ENCODE peak calls at places on chromosome 16, in four cellular contexts. One of them, this sample, is unnamed.

GRCh38 chr16:23027386-23027785 is 121.9 kb downstream of the USP31 start:
- DNase-seq in K562: no peak
- DNase-seq in HCT116: no peak
- DNase-seq in GM12878: no peak
- DNase-seq in this sample: no peak

GRCh38 chr16:21565816-21566669 is 33.3 kb upstream of the METTL9 start:
- DNase-seq in GM12878: no peak
- DNase-seq in K562: no peak
- DNase-seq in HCT116: no peak
- DNase-seq in this sample: peak; percentile 43

GRCh38 chr16:61575617-61576016 is 460.6 kb downstream of the CDH8 start:
- DNase-seq in K562: no peak
- DNase-seq in GM12878: no peak
- DNase-seq in HCT116: no peak
- DNase-seq in this sample: no peak

GRCh38 chr16:70632273-70632672 is 14.1 kb upstream of the IL34 start:
- DNase-seq in K562: no peak
- DNase-seq in HCT116: no peak
- DNase-seq in GM12878: no peak
- DNase-seq in this sample: no peak

GRCh38 chr16:11896776-11897175 is 19.0 kb downstream of the GSPT1 start:
- DNase-seq in GM12878: no peak
- DNase-seq in K562: no peak
- DNase-seq in HCT116: no peak
- DNase-seq in this sample: no peak

GRCh38 chr16:19717319-19717718 is 708 bp downstream of the KNOP1 start:
- DNase-seq in GM12878: no peak
- DNase-seq in HCT116: no peak
- DNase-seq in K562: no peak
- DNase-seq in this sample: no peak

GRCh38 chr16:57689772-57690558 is 4.6 kb upstream of the DRC7 start:
- DNase-seq in K562: peak; percentile 90
- DNase-seq in GM12878: peak; percentile 57
- DNase-seq in HCT116: no peak
- DNase-seq in this sample: no peak

GRCh38 chr16:29662000-29662728 is 883 bp upstream of the SPN start:
- DNase-seq in K562: no peak
- DNase-seq in GM12878: peak; percentile 72
- DNase-seq in HCT116: no peak
- DNase-seq in this sample: no peak

GRCh38 chr16:19177111-19177747 is 9.2 kb downstream of the SYT17 start:
- DNase-seq in GM12878: no peak
- DNase-seq in K562: no peak
- DNase-seq in HCT116: no peak
- DNase-seq in this sample: no peak

GRCh38 chr16:87922250-87922871 is 14.0 kb downstream of the CA5A start:
- DNase-seq in GM12878: no peak
- DNase-seq in HCT116: no peak
- DNase-seq in K562: no peak
- DNase-seq in this sample: no peak

GRCh38 chr16:65153365-65154105 is 31.7 kb upstream of the CDH11 start:
- DNase-seq in GM12878: no peak
- DNase-seq in K562: no peak
- DNase-seq in HCT116: no peak
- DNase-seq in this sample: no peak

GRCh38 chr16:30110661-30111060 is 2.7 kb downstream of the GDPD3 start:
- DNase-seq in GM12878: no peak
- DNase-seq in K562: no peak
- DNase-seq in HCT116: no peak
- DNase-seq in this sample: no peak

GRCh38 chr16:72928089-72928981 is 119.6 kb downstream of the ZFHX3 start:
- DNase-seq in K562: no peak
- DNase-seq in HCT116: no peak
- DNase-seq in GM12878: no peak
- DNase-seq in this sample: no peak

GRCh38 chr16:72924918-72925630 is 122.9 kb downstream of the ZFHX3 start:
- DNase-seq in GM12878: no peak
- DNase-seq in K562: no peak
- DNase-seq in HCT116: no peak
- DNase-seq in this sample: peak; percentile 88

GRCh38 chr16:72926671-72927070 is 121.3 kb downstream of the ZFHX3 start:
- DNase-seq in HCT116: no peak
- DNase-seq in GM12878: no peak
- DNase-seq in K562: no peak
- DNase-seq in this sample: no peak

GRCh38 chr16:72925631-72925979 is 122.3 kb downstream of the ZFHX3 start:
- DNase-seq in GM12878: no peak
- DNase-seq in K562: no peak
- DNase-seq in HCT116: no peak
- DNase-seq in this sample: no peak

GRCh38 chr16:72927199-72928088 is 120.5 kb downstream of the ZFHX3 start:
- DNase-seq in GM12878: no peak
- DNase-seq in HCT116: no peak
- DNase-seq in K562: no peak
- DNase-seq in this sample: peak; percentile 95
- TF ChIP-seq JUND in GM12878: no peak
- TF ChIP-seq JUND in HCT116: no peak
- TF ChIP-seq JUND in K562: no peak
- TF ChIP-seq JUND in this sample: peak; percentile 74

GRCh38 chr16:55437627-55438026 is 41.4 kb upstream of the MMP2 start:
- DNase-seq in GM12878: no peak
- DNase-seq in K562: no peak
- DNase-seq in HCT116: no peak
- DNase-seq in this sample: no peak
- TF ChIP-seq JUND in GM12878: no peak
- TF ChIP-seq JUND in K562: no peak
- TF ChIP-seq JUND in HCT116: no peak
- TF ChIP-seq JUND in this sample: no peak

GRCh38 chr16:81005644-81006471 is 827 bp downstream of the CMC2 start:
- DNase-seq in K562: no peak
- DNase-seq in HCT116: peak; percentile 21
- DNase-seq in GM12878: no peak
- DNase-seq in this sample: no peak
- TF ChIP-seq JUND in K562: no peak
- TF ChIP-seq JUND in HCT116: no peak
- TF ChIP-seq JUND in GM12878: no peak
- TF ChIP-seq JUND in this sample: no peak

DNA sequence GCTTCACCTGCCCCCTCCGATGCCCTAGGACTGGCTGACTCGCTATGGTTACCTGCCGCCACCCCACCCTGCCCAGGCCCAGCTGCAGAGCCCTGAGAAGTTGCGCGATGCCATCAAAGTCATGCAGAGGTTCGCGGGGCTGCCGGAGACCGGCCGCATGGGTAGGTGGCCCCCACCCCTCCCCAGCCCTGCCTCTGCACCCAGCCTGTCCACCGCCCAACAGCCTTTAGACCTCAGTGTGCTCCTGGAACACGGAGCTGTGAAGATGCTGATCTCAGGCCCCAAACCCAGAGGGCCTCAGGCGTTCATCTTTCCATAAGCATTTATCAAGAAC is 993 bp downstream of the MMP25 start:
- DNase-seq in GM12878: no peak
- DNase-seq in HCT116: no peak
- DNase-seq in K562: no peak
- DNase-seq in this sample: no peak
- TF ChIP-seq JUND in GM12878: no peak
- TF ChIP-seq JUND in HCT116: no peak
- TF ChIP-seq JUND in K562: no peak
- TF ChIP-seq JUND in this sample: no peak

GRCh38 chr16:76539609-76540008 is 262.4 kb downstream of the CNTNAP4 start:
- DNase-seq in GM12878: no peak
- DNase-seq in HCT116: no peak
- DNase-seq in K562: no peak
- DNase-seq in this sample: no peak
- TF ChIP-seq JUND in GM12878: no peak
- TF ChIP-seq JUND in HCT116: no peak
- TF ChIP-seq JUND in K562: no peak
- TF ChIP-seq JUND in this sample: no peak

GRCh38 chr16:27405546-27406451 is 3.8 kb downstream of the IL21R start:
- DNase-seq in HCT116: no peak
- DNase-seq in GM12878: no peak
- DNase-seq in K562: no peak
- DNase-seq in this sample: no peak

GRCh38 chr16:27402569-27402963 is 592 bp downstream of the IL21R start:
- DNase-seq in GM12878: no peak
- DNase-seq in HCT116: no peak
- DNase-seq in K562: no peak
- DNase-seq in this sample: no peak

GRCh38 chr16:27402964-27403600 is 1.1 kb downstream of the IL21R start:
- DNase-seq in HCT116: no peak
- DNase-seq in GM12878: no peak
- DNase-seq in K562: no peak
- DNase-seq in this sample: no peak

GRCh38 chr16:27403601-27403992 is 1.6 kb downstream of the IL21R start:
- DNase-seq in HCT116: no peak
- DNase-seq in K562: no peak
- DNase-seq in GM12878: no peak
- DNase-seq in this sample: no peak

DNA sequence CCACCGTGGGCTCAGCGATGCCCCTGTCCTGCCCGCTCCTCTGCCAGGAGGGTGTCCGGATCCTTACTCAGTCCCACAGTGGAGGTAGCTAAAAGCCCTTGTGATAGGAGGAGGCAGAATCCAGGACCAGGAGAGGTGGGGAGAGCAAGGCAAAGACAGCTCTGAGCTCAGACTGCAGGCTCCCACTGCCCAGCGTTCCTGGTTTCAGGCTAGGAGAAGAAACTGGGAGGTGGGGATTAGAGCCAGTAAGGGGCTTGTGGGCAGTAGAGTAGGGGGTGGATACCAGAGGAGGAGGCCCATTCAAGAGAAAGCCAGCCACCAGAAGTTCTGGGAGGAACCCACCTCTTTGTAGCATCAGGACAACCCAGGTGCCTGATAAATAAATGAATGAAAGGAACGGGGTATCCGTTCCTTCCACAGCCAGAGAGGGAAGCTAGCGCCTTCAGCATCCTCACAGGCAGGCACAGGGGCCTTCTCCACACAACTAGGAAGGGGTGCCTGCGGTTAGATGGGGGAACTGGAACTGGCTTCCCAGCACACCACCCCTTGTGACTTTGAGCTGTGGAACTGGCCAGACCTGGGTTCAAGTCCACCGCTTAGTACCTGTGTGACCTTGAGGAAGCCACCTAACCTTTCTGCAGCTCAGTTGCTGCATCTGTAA is 2.3 kb downstream of the IL21R start:
- DNase-seq in GM12878: no peak
- DNase-seq in HCT116: no peak
- DNase-seq in K562: no peak
- DNase-seq in this sample: no peak
- TF ChIP-seq JUND in GM12878: peak; percentile 50
- TF ChIP-seq JUND in HCT116: no peak
- TF ChIP-seq JUND in K562: no peak
- TF ChIP-seq JUND in this sample: no peak